ENCODE peak calls at places on chromosomes 13 and 19, in five cellular contexts. O, I, R, Y and U are unnamed samples.

GRCh38 chr19:10228925-10229324 is 2.2 kb downstream of the S1PR2 start:
- DNase-seq in O (no peak), Y (no peak), I (peak), R (peak), U (peak)

GRCh38 chr19:50432658-50433057 is at the start of gene MYBPC2:
- DNase-seq in I (peak), O (peak), R (no peak), Y (no peak), U (peak)

GRCh38 chr13:40087021-40088002 is 431.9 kb downstream of the COG6 start:
- DNase-seq in O (no peak), R (no peak), I (no peak), Y (peak), U (no peak)

GRCh38 chr13:39565036-39565949 is 37.7 kb downstream of the LHFPL6 start:
- DNase-seq in Y (no peak), I (peak), R (peak), O (no peak), U (peak)

GRCh38 chr19:39299832-39300231 is 3.6 kb downstream of the IFNL1 start:
- DNase-seq in R (no peak), I (no peak), O (no peak), Y (no peak), U (no peak)

GRCh38 chr19:51735759-51736449 is 12.1 kb upstream of the HAS1 start:
- DNase-seq in O (peak), I (peak), R (peak), Y (peak), U (peak)

GRCh38 chr13:26964278-26965057 is 203.9 kb upstream of the GPR12 start:
- DNase-seq in I (peak), O (no peak), R (no peak), Y (peak), U (peak)

GRCh38 chr13:106440846-106441245 is 94.6 kb downstream of the EFNB2 start:
- DNase-seq in Y (no peak), R (no peak), I (no peak), O (no peak), U (no peak)

GRCh38 chr13:32206097-32206740 is 108.9 kb downstream of the ZAR1L start:
- DNase-seq in I (peak), O (no peak), Y (no peak), R (peak), U (peak)

GRCh38 chr13:52862358-52863206 is 14.1 kb upstream of the PCDH8 start:
- DNase-seq in Y (no peak), O (peak), I (no peak), R (no peak), U (no peak)

GRCh38 chr19:29475469-29475868 is 50.3 kb upstream of the VSTM2B start:
- DNase-seq in R (no peak), O (no peak), Y (no peak), I (no peak), U (no peak)

GRCh38 chr19:16670291-16670690 is 9.4 kb downstream of the TMEM38A start:
- DNase-seq in Y (no peak), O (no peak), R (no peak), I (no peak), U (no peak)

GRCh38 chr19:39246951-39247669 is 1.5 kb downstream of the IFNL4 start:
- DNase-seq in I (peak), Y (no peak), R (no peak), O (no peak), U (no peak)

GRCh38 chr19:36081385-36081784 is 26.7 kb downstream of the WDR62 start:
- DNase-seq in Y (no peak), R (peak), O (no peak), I (peak), U (no peak)

GRCh38 chr19:13463296-13463695 is 43.0 kb downstream of the CACNA1A start:
- DNase-seq in O (no peak), Y (no peak), I (peak), R (peak), U (peak)

GRCh38 chr19:18274303-18274775 is at the start of gene IQCN:
- DNase-seq in R (no peak), I (peak), Y (peak), O (peak), U (peak)

GRCh38 chr13:72959643-72960042 is 99.2 kb upstream of the KLF5 start:
- DNase-seq in Y (no peak), O (no peak), R (no peak), I (peak), U (no peak)

GRCh38 chr13:98405107-98405571 is 171.8 kb downstream of the STK24 start:
- DNase-seq in O (no peak), I (peak), Y (no peak), R (peak), U (no peak)

GRCh38 chr19:40341601-40342482 is 6.4 kb downstream of the C19orf47 start:
- DNase-seq in O (no peak), R (peak), Y (peak), I (peak), U (no peak)

GRCh38 chr13:111058796-111059506 is 56.2 kb upstream of the ARHGEF7 start:
- DNase-seq in Y (peak), R (peak), I (no peak), O (no peak), U (peak)

GRCh38 chr13:99926014-99926731 is 45.4 kb downstream of the ZIC5 start:
- DNase-seq in R (peak), O (peak), Y (no peak), I (no peak), U (peak)

GRCh38 chr13:32938907-32939306 is 77.3 kb upstream of the KL start:
- DNase-seq in O (no peak), I (peak), Y (no peak), R (peak), U (peak)

GRCh38 chr13:62906896-62907295 is 1491.2 kb upstream of the PCDH20 start:
- DNase-seq in R (no peak), O (no peak), Y (no peak), I (no peak), U (no peak)

GRCh38 chr19:42433503-42434260 is 6.5 kb upstream of the LIPE start:
- DNase-seq in I (peak), O (peak), R (peak), Y (peak), U (peak)
- TF ChIP-seq CTCF in I (peak), O (no peak), R (peak), Y (peak), U (peak)

DNA sequence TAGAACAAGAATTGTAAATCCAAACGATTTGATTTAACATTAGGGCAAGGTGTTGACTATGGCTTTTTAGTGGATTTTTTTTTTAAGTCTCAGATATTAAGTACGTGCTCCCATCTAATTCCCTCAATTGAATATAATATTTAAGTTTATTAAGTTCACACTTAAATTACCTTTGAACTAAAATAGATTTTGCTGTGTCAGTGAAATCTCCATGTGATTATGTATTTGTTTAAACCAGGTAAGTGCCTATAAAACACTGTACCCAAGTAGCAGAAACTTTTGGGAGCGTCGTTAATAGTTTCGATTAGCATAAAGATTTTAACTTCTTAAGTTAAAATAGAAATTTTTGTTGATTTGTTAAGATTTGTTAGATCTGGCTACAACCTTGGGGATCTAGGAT is 1.6 kb downstream of the CLN5 start:
- DNase-seq in I (no peak), Y (no peak), O (no peak), R (no peak), U (no peak)
- H3K4me3 ChIP-seq in I (no peak), Y (no peak), O (no peak), R (no peak), U (no peak)

DNA sequence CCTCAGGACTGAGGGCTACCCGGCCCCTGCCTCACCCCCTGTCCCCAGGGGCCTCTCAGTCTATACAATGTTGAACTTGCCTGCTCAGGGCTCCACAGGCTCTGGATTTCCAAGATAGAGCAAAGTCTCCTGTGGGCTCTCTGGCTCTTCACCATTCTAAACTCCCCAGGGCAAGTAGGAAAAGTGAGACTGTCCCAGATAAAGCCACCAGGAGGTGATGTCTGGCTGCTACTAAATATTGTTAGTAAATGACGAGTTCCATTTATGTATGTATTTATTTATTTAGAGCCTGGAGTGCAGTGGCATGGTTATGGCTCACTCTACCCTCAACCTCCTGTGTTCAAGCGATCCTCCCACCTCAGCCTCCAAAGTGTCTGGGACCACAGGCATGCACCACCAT is 73.6 kb upstream of the SIAH3 start:
- DNase-seq in Y (peak), R (no peak), O (no peak), I (peak), U (peak)
- TF ChIP-seq CTCF in Y (no peak), R (peak), O (no peak), I (peak), U (peak)

GRCh38 chr19:48615145-48616040 is 517 bp upstream of the FAM83E start:
- DNase-seq in R (no peak), O (no peak), Y (no peak), I (no peak), U (no peak)
- H3K4me3 ChIP-seq in R (no peak), O (peak), Y (no peak), I (no peak), U (no peak)

GRCh38 chr19:5186293-5187050 is 154.1 kb downstream of the PTPRS start:
- DNase-seq in I (peak), Y (peak), O (no peak), R (peak), U (peak)

GRCh38 chr19:5181331-5181730 is 159.3 kb downstream of the PTPRS start:
- DNase-seq in O (no peak), I (no peak), R (no peak), Y (no peak), U (no peak)

GRCh38 chr19:5184930-5185329 is 155.7 kb downstream of the PTPRS start:
- DNase-seq in Y (no peak), R (no peak), O (no peak), I (no peak), U (no peak)

GRCh38 chr19:5182811-5183210 is 157.8 kb downstream of the PTPRS start:
- DNase-seq in R (peak), Y (no peak), O (no peak), I (no peak), U (no peak)

DNA sequence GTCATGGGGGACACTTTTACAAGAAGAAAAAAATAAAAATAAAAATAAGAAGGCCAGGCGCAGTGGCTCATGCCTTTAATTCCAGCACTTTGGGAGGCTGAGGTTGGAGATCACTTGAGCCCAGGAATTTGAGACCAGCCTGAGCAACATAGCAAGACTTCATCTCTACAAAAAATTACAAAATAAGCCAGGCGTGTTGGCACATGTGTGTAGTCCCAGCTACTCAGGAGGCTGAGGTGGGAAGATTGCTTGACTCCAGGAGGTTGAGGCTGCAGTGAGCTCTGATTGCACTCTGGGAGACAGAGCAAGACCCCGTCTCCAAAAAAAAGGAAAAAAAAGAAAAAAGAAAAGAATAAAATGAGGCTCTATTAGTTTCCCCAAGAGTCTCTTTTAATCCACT is 157.0 kb downstream of the PTPRS start:
- DNase-seq in R (no peak), I (no peak), Y (no peak), O (no peak), U (no peak)
- TF ChIP-seq CTCF in R (no peak), I (no peak), Y (no peak), O (no peak), U (no peak)

GRCh38 chr13:20340136-20340758 is 108.1 kb upstream of the GJB6 start:
- DNase-seq in R (no peak), Y (no peak), I (no peak), O (no peak), U (no peak)
- H3K4me3 ChIP-seq in R (no peak), Y (no peak), I (no peak), O (no peak), U (no peak)

GRCh38 chr19:48308695-48309586 is 16.4 kb upstream of the EMP3 start:
- DNase-seq in R (no peak), Y (no peak), I (peak), O (no peak), U (peak)
- TF ChIP-seq CTCF in R (peak), Y (peak), I (peak), O (no peak), U (peak)